ENCODE peak calls at places on chromosomes 13 and 19, in nine cellular contexts. E is activated T-helper 1 cell treated with anti-CD3 and anti-CD28 coated beads, Interleukin-12 subunit alpha, Interleukin-12 subunit beta, Interleukin-2, Interleukin-4 antibody, amounts not matched to agents 30 ng/mL and 10 ng/mL and 1 ng/mL, durations not matched to agents 14 hours and 24 hours and 36 hours; R is T-helper 22 cell; O is body of pancreas; W is GM19239; D is H9; M is effector CD4-positive, alpha-beta T cell; V is cardiac fibroblast; L is hippocampal formation. G is an unnamed sample.

GRCh38 chr13:76570485-76570884 is 315.7 kb downstream of the KCTD12 start:
- DNase-seq in E (no peak), R (no peak), O (no peak), W (no peak), D (no peak), M (no peak), V (no peak), L (peak), G (no peak)

GRCh38 chr19:46697142-46697960 is 19.6 kb downstream of the PRKD2 start:
- DNase-seq in E (no peak), R (no peak), O (peak), W (no peak), D (peak), M (no peak), V (peak), L (peak), G (no peak)

GRCh38 chr19:34985249-34986022 is 14.7 kb upstream of the GRAMD1A start:
- DNase-seq in E (no peak), R (no peak), O (peak), W (no peak), D (peak), M (no peak), V (peak), L (no peak), G (no peak)

GRCh38 chr13:78228940-78229339 is 310.3 kb upstream of the EDNRB start:
- DNase-seq in E (no peak), R (no peak), O (no peak), W (no peak), D (no peak), M (no peak), V (peak), L (no peak), G (no peak)

GRCh38 chr13:54033323-54033861 is 1004.8 kb downstream of the OLFM4 start:
- DNase-seq in E (no peak), R (no peak), O (no peak), W (no peak), D (no peak), M (no peak), V (no peak), L (no peak), G (no peak)

GRCh38 chr13:67224148-67224846 is 5.8 kb downstream of the PCDH9 start:
- DNase-seq in E (no peak), R (no peak), O (peak), W (no peak), D (peak), M (no peak), V (peak), L (peak), G (peak)

GRCh38 chr19:30792561-30793505 is 420.6 kb downstream of the ZNF536 start:
- DNase-seq in E (no peak), R (no peak), O (no peak), W (no peak), D (no peak), M (no peak), V (no peak), L (no peak), G (no peak)

GRCh38 chr19:57241181-57241580 is 749 bp downstream of the ZNF805 start:
- DNase-seq in E (no peak), R (no peak), O (no peak), W (no peak), D (no peak), M (no peak), V (peak), L (no peak), G (no peak)

G was measured in NCI-H1092.